ENCODE peak calls at places on chromosomes 5 and 9, in eight cellular contexts. X, Z, N, T, W, H, Q and P are unnamed samples.

GRCh38 chr5:132746592-132747063 is 598 bp upstream of the CCNI2 start:
- DNase-seq in X (no peak), Z (peak; percentile 66), N (no peak), T (no peak), W (peak; percentile 14), H (peak; percentile 49), Q (no peak), P (peak; percentile 79)

GRCh38 chr5:138389332-138389731 is 36.8 kb downstream of the KDM3B start:
- DNase-seq in X (no peak), Z (no peak), N (no peak), T (no peak), W (no peak), H (peak; percentile 37), Q (no peak), P (no peak)

GRCh38 chr9:130868230-130868629 is 28.4 kb downstream of the QRFP start:
- DNase-seq in X (no peak), Z (no peak), N (no peak), T (no peak), W (no peak), H (no peak), Q (no peak), P (no peak)

GRCh38 chr9:27183701-27184100 is 74.7 kb downstream of the TEK start:
- DNase-seq in X (no peak), Z (no peak), N (no peak), T (no peak), W (no peak), H (peak; percentile 83), Q (no peak), P (no peak)

GRCh38 chr9:120941046-120941770 is 14.6 kb upstream of the TRAF1 start:
- DNase-seq in X (no peak), Z (no peak), N (no peak), T (no peak), W (peak; percentile 70), H (peak; percentile 70), Q (no peak), P (no peak)

GRCh38 chr9:91945277-91946074 is 4.6 kb downstream of the ROR2 start:
- DNase-seq in X (no peak), Z (peak; percentile 70), N (no peak), T (no peak), W (no peak), H (no peak), Q (no peak), P (no peak)

GRCh38 chr5:16577677-16578076 is 39.1 kb downstream of the RETREG1 start:
- DNase-seq in X (no peak), Z (no peak), N (no peak), T (no peak), W (no peak), H (no peak), Q (no peak), P (peak; percentile 37)

GRCh38 chr5:153827407-153827806 is 211.3 kb downstream of the FAM114A2 start:
- DNase-seq in X (no peak), Z (no peak), N (no peak), T (no peak), W (no peak), H (peak; percentile 17), Q (no peak), P (no peak)

GRCh38 chr9:13278368-13279246 is 885 bp downstream of the MPDZ start:
- DNase-seq in X (peak; percentile 50), Z (peak; percentile 24), N (peak; percentile 11), T (peak; percentile 70), W (no peak), H (no peak), Q (peak; percentile 53), P (no peak)

GRCh38 chr5:33891731-33892418 is at the start of gene ADAMTS12:
- DNase-seq in X (no peak), Z (peak; percentile 24), N (peak; percentile 60), T (peak; percentile 66), W (no peak), H (peak; percentile 18), Q (no peak), P (no peak)

GRCh38 chr5:107393846-107394245 is 276.9 kb downstream of the EFNA5 start:
- DNase-seq in X (no peak), Z (no peak), N (no peak), T (no peak), W (no peak), H (no peak), Q (no peak), P (no peak)

GRCh38 chr5:104088876-104089778 is 526.5 kb upstream of the NUDT12 start:
- DNase-seq in X (no peak), Z (no peak), N (no peak), T (no peak), W (no peak), H (peak; percentile 30), Q (no peak), P (no peak)

GRCh38 chr5:73306741-73307275 is 133.8 kb downstream of the TMEM174 start:
- DNase-seq in X (no peak), Z (no peak), N (no peak), T (no peak), W (no peak), H (no peak), Q (no peak), P (no peak)

GRCh38 chr5:31421806-31422586 is 109.9 kb downstream of the DROSHA start:
- DNase-seq in X (no peak), Z (no peak), N (no peak), T (no peak), W (no peak), H (no peak), Q (no peak), P (no peak)

GRCh38 chr5:94849821-94850736 is 231.6 kb downstream of the SLF1 start:
- DNase-seq in X (no peak), Z (no peak), N (peak; percentile 31), T (no peak), W (no peak), H (peak; percentile 44), Q (peak; percentile 8), P (peak; percentile 31)

GRCh38 chr9:34810187-34810524 is 100.2 kb upstream of the CCL21 start:
- DNase-seq in X (no peak), Z (no peak), N (no peak), T (peak; percentile 53), W (no peak), H (no peak), Q (no peak), P (no peak)

GRCh38 chr5:91850031-91850430 is 466.9 kb upstream of the ARRDC3 start:
- DNase-seq in X (no peak), Z (no peak), N (no peak), T (no peak), W (no peak), H (no peak), Q (no peak), P (no peak)

GRCh38 chr5:71794061-71794695 is 75.1 kb downstream of the CARTPT start:
- DNase-seq in X (no peak), Z (no peak), N (no peak), T (peak; percentile 57), W (no peak), H (no peak), Q (no peak), P (no peak)

GRCh38 chr5:66230551-66230950 is 86.5 kb downstream of the SREK1 start:
- DNase-seq in X (no peak), Z (no peak), N (no peak), T (no peak), W (no peak), H (no peak), Q (no peak), P (no peak)

GRCh38 chr5:37005946-37006540 is 129.5 kb downstream of the NIPBL start:
- DNase-seq in X (no peak), Z (no peak), N (peak; percentile 13), T (no peak), W (no peak), H (peak; percentile 23), Q (peak; percentile 10), P (no peak)

DNA sequence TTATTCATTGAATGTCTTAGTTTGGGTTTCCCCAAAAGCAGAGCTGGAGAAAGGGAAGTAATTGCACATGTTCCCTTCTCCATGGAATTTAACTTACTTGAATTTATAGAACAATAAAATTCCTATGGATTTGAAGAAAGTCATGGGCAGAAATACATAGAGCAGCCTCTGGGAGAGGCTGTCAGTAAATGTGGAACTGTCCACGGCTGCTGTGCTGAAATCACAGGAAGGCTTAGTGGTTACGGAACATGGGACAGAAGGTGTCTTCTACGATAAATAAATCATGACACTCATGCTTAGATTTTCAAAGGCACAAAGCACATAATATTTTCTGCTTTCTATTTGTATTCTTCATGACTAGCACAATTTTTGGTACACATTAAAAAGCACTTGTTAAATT is 440.6 kb upstream of the IZUMO3 start:
- DNase-seq in X (no peak), Z (no peak), N (no peak), T (no peak), W (no peak), H (peak; percentile 49), Q (no peak), P (no peak)
- TF ChIP-seq CTCF in X (no peak), Z (no peak), N (no peak), T (no peak), W (no peak), H (no peak), Q (no peak), P (no peak)

DNA sequence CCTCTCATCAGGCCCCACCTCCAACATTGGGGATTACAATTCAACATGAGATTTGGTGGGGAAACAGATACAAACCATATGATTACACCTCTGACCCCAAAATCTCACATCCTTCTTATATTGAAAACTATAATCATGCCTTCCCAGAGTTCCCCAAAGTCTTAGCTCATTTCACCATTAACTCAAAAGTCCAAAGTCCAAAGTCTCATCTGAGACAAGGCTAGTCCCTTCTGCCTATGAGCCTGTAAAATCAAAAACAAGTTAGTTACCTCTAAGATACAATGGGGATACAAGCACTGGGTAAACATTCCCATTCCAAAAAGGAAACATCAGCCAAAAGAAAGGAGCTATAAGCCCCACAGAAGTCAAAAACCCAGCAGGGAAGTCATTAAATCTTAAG is 26.8 kb upstream of the ARSB start:
- DNase-seq in X (no peak), Z (no peak), N (no peak), T (no peak), W (no peak), H (no peak), Q (no peak), P (no peak)
- TF ChIP-seq CTCF in X (no peak), Z (no peak), N (no peak), T (no peak), W (no peak), H (no peak), Q (no peak), P (no peak)

GRCh38 chr5:133829786-133830185 is 138.6 kb downstream of the C5orf15 start:
- DNase-seq in X (no peak), Z (no peak), N (no peak), T (no peak), W (no peak), H (no peak), Q (no peak), P (no peak)
- TF ChIP-seq CTCF in X (no peak), Z (no peak), N (no peak), T (no peak), W (no peak), H (no peak), Q (no peak), P (no peak)

DNA sequence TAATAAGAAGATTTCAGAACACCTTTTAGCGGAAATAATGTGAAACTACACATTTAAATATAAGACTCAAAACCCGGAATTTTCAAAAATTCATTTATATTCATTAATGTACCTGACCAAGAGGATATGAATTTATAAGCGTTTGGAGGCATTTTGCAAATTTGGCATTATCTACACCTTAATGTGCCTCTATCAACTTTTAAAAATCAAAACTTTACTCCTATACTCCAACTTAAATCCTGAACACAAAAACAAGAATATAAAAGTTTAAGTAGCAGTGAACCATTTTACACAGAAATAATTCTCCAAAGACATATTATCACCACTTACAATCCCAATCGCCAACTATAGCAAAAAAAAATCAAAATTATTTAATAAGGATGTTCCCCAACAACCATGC is 3.9 kb downstream of the ZNF608 start:
- DNase-seq in X (no peak), Z (no peak), N (no peak), T (no peak), W (no peak), H (no peak), Q (no peak), P (no peak)
- TF ChIP-seq CTCF in X (no peak), Z (no peak), N (no peak), T (no peak), W (no peak), H (peak; percentile 5), Q (no peak), P (no peak)